ENCODE peak calls at places on chromosome 15, in five cellular contexts. A is RCC 7860, C is KBM-7, P is nucleus accumbens, I is GF-D8. O is an unnamed sample.

GRCh38 chr15:96326551-96327154 is 3.8 kb upstream of the NR2F2 start:
- DNase-seq in A (no peak), C (no peak), P (no peak), I (no peak), O (peak)

GRCh38 chr15:65540314-65540713 is 10.1 kb downstream of the HACD3 start:
- DNase-seq in A (no peak), C (no peak), P (no peak), I (no peak), O (no peak)

GRCh38 chr15:88638626-88639372 is at the start of gene ISG20:
- DNase-seq in A (peak), C (peak), P (peak), I (no peak), O (peak)

GRCh38 chr15:36334059-36334458 is 245.4 kb upstream of the CDIN1 start:
- DNase-seq in A (peak), C (no peak), P (no peak), I (no peak), O (no peak)

GRCh38 chr15:73127302-73127936 is 75.2 kb downstream of the NEO1 start:
- DNase-seq in A (peak), C (peak), P (no peak), I (no peak), O (peak)

GRCh38 chr15:98123297-98123696 is 162.8 kb downstream of the ARRDC4 start:
- DNase-seq in A (no peak), C (no peak), P (no peak), I (no peak), O (no peak)

GRCh38 chr15:57694264-57694663 is 12.2 kb upstream of the POLR2M start:
- DNase-seq in A (no peak), C (no peak), P (no peak), I (no peak), O (no peak)

GRCh38 chr15:26082833-26083174 is 219.7 kb upstream of the ATP10A start:
- DNase-seq in A (no peak), C (no peak), P (no peak), I (no peak), O (peak)

GRCh38 chr15:72724028-72724427 is 38.0 kb downstream of the BBS4 start:
- DNase-seq in A (no peak), C (no peak), P (no peak), I (no peak), O (no peak)

GRCh38 chr15:42191610-42192346 is 16.3 kb downstream of the VPS39 start:
- DNase-seq in A (no peak), C (no peak), P (no peak), I (no peak), O (no peak)

GRCh38 chr15:35630570-35630969 is 84.6 kb upstream of the DPH6 start:
- DNase-seq in A (no peak), C (no peak), P (no peak), I (no peak), O (no peak)